ENCODE peak calls at places on chromosomes 4 and X, in four cellular contexts. K is Karpas-422, P is fibroblast of lung, W is GM23248. S is an unnamed sample.

GRCh38 chr4:74716436-74716765 is 77.9 kb downstream of the BTC start:
- DNase-seq in W (no peak), P (no peak), K (no peak), S (no peak)

GRCh38 chr4:41213563-41214157 is 682 bp downstream of the APBB2 start:
- DNase-seq in W (peak; percentile 60), P (no peak), K (no peak), S (no peak)

GRCh38 chr4:23001478-23001877 is 308.7 kb downstream of the GBA3 start:
- DNase-seq in P (no peak), K (no peak), W (no peak), S (no peak)

GRCh38 chrX:125782184-125782583 is 383.9 kb downstream of the DCAF12L2 start:
- DNase-seq in P (no peak), W (no peak), K (no peak), S (no peak)

GRCh38 chrX:7139202-7140081 is 8.1 kb upstream of the STS start:
- DNase-seq in W (peak; percentile 85), P (peak; percentile 76), K (no peak), S (no peak)

GRCh38 chr4:94365304-94365703 is 22.7 kb upstream of the HPGDS start:
- DNase-seq in W (no peak), P (no peak), K (no peak), S (no peak)

GRCh38 chr4:100497729-100498250 is 20.0 kb downstream of the EMCN start:
- DNase-seq in W (peak; percentile 37), P (peak; percentile 5), K (no peak), S (no peak)

GRCh38 chrX:53312946-53313745 is 31.8 kb upstream of the IQSEC2 start:
- DNase-seq in W (peak; percentile 71), P (peak; percentile 52), K (peak; percentile 85), S (peak; percentile 87)

GRCh38 chr4:15500721-15501120 is 31.0 kb downstream of the CC2D2A start:
- DNase-seq in P (no peak), K (peak; percentile 5), W (no peak), S (no peak)

GRCh38 chr4:36786519-36786918 is 458.0 kb upstream of the NWD2 start:
- DNase-seq in P (no peak), W (no peak), K (no peak), S (no peak)

GRCh38 chr4:113368056-113368455 is 318.6 kb downstream of the ANK2 start:
- DNase-seq in W (peak; percentile 92), K (no peak), P (peak; percentile 82), S (no peak)

GRCh38 chr4:43234626-43235025 is 342.1 kb downstream of the GRXCR1 start:
- DNase-seq in K (no peak), P (peak; percentile 5), W (peak; percentile 47), S (peak; percentile 52)

GRCh38 chrX:117538441-117539418 is 577.9 kb downstream of the KLHL13 start:
- DNase-seq in W (no peak), P (no peak), K (no peak), S (no peak)

GRCh38 chrX:69153060-69153730 is 12.1 kb downstream of the PJA1 start:
- DNase-seq in P (peak; percentile 70), W (no peak), K (no peak), S (peak; percentile 91)

GRCh38 chrX:65406532-65406931 is 128.1 kb downstream of the LAS1L start:
- DNase-seq in W (peak; percentile 24), P (no peak), K (no peak), S (no peak)

GRCh38 chrX:118761950-118762725 is 34.7 kb downstream of the IL13RA1 start:
- DNase-seq in W (no peak), P (no peak), K (no peak), S (peak; percentile 37)

DNA sequence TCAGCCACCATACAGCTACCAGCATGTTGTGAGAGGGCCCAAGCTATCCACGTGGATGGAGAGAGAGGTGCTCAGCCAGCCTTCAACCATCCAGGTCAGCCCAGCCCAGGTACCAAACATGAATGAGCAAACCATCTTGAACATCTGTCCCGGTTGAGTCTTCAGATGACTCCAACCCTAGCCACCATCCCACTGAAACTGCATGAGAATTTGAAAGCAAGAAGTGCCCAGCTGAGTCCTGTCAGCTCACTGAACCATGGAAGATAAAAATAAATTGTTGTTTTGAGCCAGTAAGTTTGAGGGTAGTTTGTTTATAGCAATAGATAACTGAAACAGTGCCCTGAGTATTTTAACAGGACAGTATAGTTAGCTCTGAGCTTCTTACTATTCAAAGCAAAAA is 7.3 kb upstream of the SEL1L3 start:
- DNase-seq in W (no peak), K (no peak), P (no peak), S (no peak)
- H3K9ac ChIP-seq in W (no peak overlapping the region), K (no peak overlapping the region), P (no peak overlapping the region), S (no peak overlapping the region)

DNA sequence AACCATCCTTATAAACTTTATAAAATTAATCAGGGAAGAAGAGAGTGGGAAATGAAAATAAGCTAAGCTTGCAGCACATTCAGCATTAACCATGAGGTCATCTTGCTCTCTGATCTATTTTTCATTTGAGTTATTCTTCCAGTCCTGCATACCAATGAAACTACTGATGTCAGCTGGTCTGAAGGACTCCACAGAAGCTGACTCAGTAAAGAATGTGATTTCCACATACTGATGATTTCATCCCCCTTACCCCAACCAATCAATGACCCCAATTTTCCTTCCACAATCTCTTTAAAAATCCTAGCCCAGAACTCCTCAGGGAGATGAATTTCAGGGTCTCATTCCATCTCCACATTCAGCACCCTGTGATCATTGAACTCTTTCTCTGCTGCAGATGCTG is 18.8 kb upstream of the DSPP start:
- DNase-seq in K (no peak), W (peak; percentile 93), P (peak; percentile 96), S (no peak)
- H3K9ac ChIP-seq in K (no peak overlapping the region), W (no peak overlapping the region), P (no peak overlapping the region), S (no peak overlapping the region)

GRCh38 chrX:16578218-16578617 is 71.7 kb upstream of the S100G start:
- DNase-seq in K (no peak), W (peak; percentile 64), P (peak; percentile 13), S (peak; percentile 75)
- H3K9ac ChIP-seq in K (no peak overlapping the region), W (no peak overlapping the region), P (no peak overlapping the region), S (no peak overlapping the region)

GRCh38 chr4:110484029-110484428 is 8.1 kb downstream of the ENPEP start:
- DNase-seq in W (no peak), P (no peak), K (peak; percentile 60), S (no peak)
- H3K9ac ChIP-seq in W (no peak overlapping the region), P (no peak overlapping the region), K (no peak overlapping the region), S (no peak overlapping the region)

GRCh38 chr4:188110741-188111458 is 1.5 kb upstream of the TRIML2 start:
- DNase-seq in W (no peak), P (no peak), K (no peak), S (no peak)

GRCh38 chr4:188110036-188110435 is 633 bp upstream of the TRIML2 start:
- DNase-seq in W (no peak), K (no peak), P (no peak), S (no peak)

GRCh38 chr4:188109157-188109755 is at the start of gene TRIML2:
- DNase-seq in W (no peak), P (no peak), K (no peak), S (peak; percentile 68)

GRCh38 chr4:188106454-188106853 is 2.9 kb downstream of the TRIML2 start:
- DNase-seq in P (no peak), W (no peak), K (no peak), S (no peak)

GRCh38 chr4:188107931-188108843 is 1.2 kb downstream of the TRIML2 start:
- DNase-seq in W (peak; percentile 1), P (peak; percentile 15), K (no peak), S (peak; percentile 74)
- H3K9ac ChIP-seq in W (no peak overlapping the region), P (no peak overlapping the region), K (no peak overlapping the region), S (peak overlapping the region; percentile 32)

GRCh38 chr4:106368678-106369077 is at the start of gene GIMD1:
- DNase-seq in P (no peak), W (no peak), K (no peak), S (no peak)
- H3K9ac ChIP-seq in P (no peak within 1 kb of the TSS), W (peak within 1 kb of the TSS; percentile 27), K (no peak within 1 kb of the TSS), S (no peak within 1 kb of the TSS)

GRCh38 chrX:96102997-96103396 is 581.6 kb upstream of the DIAPH2 start:
- DNase-seq in W (no peak), P (peak; percentile 19), K (no peak), S (no peak)
- H3K9ac ChIP-seq in W (no peak overlapping the region), P (no peak overlapping the region), K (no peak overlapping the region), S (no peak overlapping the region)

DNA sequence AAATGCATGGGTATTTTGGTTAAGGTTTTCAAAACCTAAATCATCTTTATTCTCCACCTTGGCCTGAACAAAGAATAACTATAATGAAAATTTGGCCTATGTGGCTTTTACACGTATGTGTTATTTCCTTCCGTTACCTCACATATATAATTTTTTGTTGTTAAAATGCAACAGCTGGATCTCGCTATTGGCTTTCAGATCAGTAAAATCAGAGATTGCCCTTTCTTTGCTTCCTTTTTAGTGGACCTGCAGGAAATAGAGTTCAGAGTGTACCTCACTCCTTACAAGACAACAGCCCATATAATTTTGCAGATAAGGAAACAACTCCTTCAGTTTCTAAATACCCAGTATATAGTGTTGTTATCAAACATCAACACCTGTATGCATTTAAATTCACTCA is 96.4 kb upstream of the SPRY1 start:
- DNase-seq in P (no peak), W (no peak), K (no peak), S (no peak)
- H3K9ac ChIP-seq in P (no peak overlapping the region), W (no peak overlapping the region), K (no peak overlapping the region), S (no peak overlapping the region)

S was measured in endodermal cell.